ENCODE peak calls at places on chromosomes 7 and 10, in six cellular contexts. One of them, this sample, is unnamed.

GRCh38 chr10:133274751-133275682 is 1.7 kb downstream of the ADAM8 start:
- DNase-seq in HepG2: no peak
- DNase-seq in vagina: no peak
- DNase-seq in spleen: peak
- DNase-seq in transverse colon: peak
- DNase-seq in sigmoid colon: no peak
- DNase-seq in this sample: no peak

GRCh38 chr10:79562135-79562756 is 2.0 kb upstream of the SFTPA2 start:
- DNase-seq in transverse colon: peak
- DNase-seq in vagina: no peak
- DNase-seq in spleen: peak
- DNase-seq in HepG2: peak
- DNase-seq in sigmoid colon: no peak
- DNase-seq in this sample: no peak

GRCh38 chr7:37354661-37355131 is 94.0 kb downstream of the ELMO1 start:
- DNase-seq in sigmoid colon: peak
- DNase-seq in vagina: peak
- DNase-seq in transverse colon: peak
- DNase-seq in HepG2: no peak
- DNase-seq in spleen: peak
- DNase-seq in this sample: peak

GRCh38 chr7:1811850-1812692 is 142.0 kb downstream of the ELFN1 start:
- DNase-seq in vagina: no peak
- DNase-seq in spleen: peak
- DNase-seq in transverse colon: no peak
- DNase-seq in HepG2: peak
- DNase-seq in sigmoid colon: peak
- DNase-seq in this sample: no peak

GRCh38 chr10:77846718-77847311 is 79.7 kb downstream of the DLG5 start:
- DNase-seq in vagina: no peak
- DNase-seq in spleen: peak
- DNase-seq in HepG2: peak
- DNase-seq in transverse colon: peak
- DNase-seq in sigmoid colon: peak
- DNase-seq in this sample: peak

GRCh38 chr7:37031571-37032257 is 307.4 kb upstream of the AOAH start:
- DNase-seq in sigmoid colon: peak
- DNase-seq in spleen: no peak
- DNase-seq in vagina: peak
- DNase-seq in transverse colon: peak
- DNase-seq in HepG2: peak
- DNase-seq in this sample: peak

GRCh38 chr10:75497997-75498797 is 66.8 kb downstream of the LRMDA start:
- DNase-seq in sigmoid colon: peak
- DNase-seq in HepG2: no peak
- DNase-seq in vagina: no peak
- DNase-seq in spleen: no peak
- DNase-seq in transverse colon: no peak
- DNase-seq in this sample: no peak

GRCh38 chr7:158289761-158290523 is 297.7 kb downstream of the PTPRN2 start:
- DNase-seq in transverse colon: no peak
- DNase-seq in spleen: no peak
- DNase-seq in sigmoid colon: peak
- DNase-seq in vagina: peak
- DNase-seq in HepG2: no peak
- DNase-seq in this sample: no peak

GRCh38 chr10:33152146-33152545 is 182.3 kb downstream of the NRP1 start:
- DNase-seq in transverse colon: no peak
- DNase-seq in HepG2: no peak
- DNase-seq in spleen: no peak
- DNase-seq in vagina: no peak
- DNase-seq in sigmoid colon: no peak
- DNase-seq in this sample: no peak

GRCh38 chr7:144792050-144792449 is 43.8 kb downstream of the TPK1 start:
- DNase-seq in HepG2: no peak
- DNase-seq in sigmoid colon: no peak
- DNase-seq in spleen: no peak
- DNase-seq in vagina: no peak
- DNase-seq in transverse colon: no peak
- DNase-seq in this sample: no peak

GRCh38 chr10:130790339-130790738 is 521.2 kb downstream of the TCERG1L start:
- DNase-seq in vagina: no peak
- DNase-seq in transverse colon: no peak
- DNase-seq in sigmoid colon: no peak
- DNase-seq in spleen: no peak
- DNase-seq in HepG2: no peak
- DNase-seq in this sample: no peak

GRCh38 chr10:118911361-118911760 is 118.2 kb upstream of the NANOS1 start:
- DNase-seq in spleen: no peak
- DNase-seq in transverse colon: no peak
- DNase-seq in vagina: peak
- DNase-seq in sigmoid colon: no peak
- DNase-seq in HepG2: peak
- DNase-seq in this sample: no peak
- TF ChIP-seq POLR2AphosphoS5 in spleen: no peak
- TF ChIP-seq POLR2AphosphoS5 in transverse colon: no peak
- TF ChIP-seq POLR2AphosphoS5 in vagina: no peak
- TF ChIP-seq POLR2AphosphoS5 in sigmoid colon: no peak
- TF ChIP-seq POLR2AphosphoS5 in HepG2: no peak
- TF ChIP-seq POLR2AphosphoS5 in this sample: no peak

GRCh38 chr10:46020871-46021553 is 9.4 kb downstream of the NCOA4 start:
- DNase-seq in HepG2: peak
- DNase-seq in sigmoid colon: no peak
- DNase-seq in transverse colon: no peak
- DNase-seq in vagina: no peak
- DNase-seq in spleen: no peak
- DNase-seq in this sample: no peak

GRCh38 chr10:46026106-46026505 is 4.3 kb downstream of the NCOA4 start:
- DNase-seq in spleen: no peak
- DNase-seq in vagina: no peak
- DNase-seq in transverse colon: no peak
- DNase-seq in HepG2: no peak
- DNase-seq in sigmoid colon: no peak
- DNase-seq in this sample: no peak

GRCh38 chr10:46020344-46020656 is 10.1 kb downstream of the NCOA4 start:
- DNase-seq in HepG2: no peak
- DNase-seq in spleen: no peak
- DNase-seq in sigmoid colon: no peak
- DNase-seq in transverse colon: no peak
- DNase-seq in vagina: no peak
- DNase-seq in this sample: no peak

GRCh38 chr10:46024948-46025347 is 5.5 kb downstream of the NCOA4 start:
- DNase-seq in HepG2: no peak
- DNase-seq in transverse colon: no peak
- DNase-seq in spleen: no peak
- DNase-seq in vagina: no peak
- DNase-seq in sigmoid colon: no peak
- DNase-seq in this sample: no peak

DNA sequence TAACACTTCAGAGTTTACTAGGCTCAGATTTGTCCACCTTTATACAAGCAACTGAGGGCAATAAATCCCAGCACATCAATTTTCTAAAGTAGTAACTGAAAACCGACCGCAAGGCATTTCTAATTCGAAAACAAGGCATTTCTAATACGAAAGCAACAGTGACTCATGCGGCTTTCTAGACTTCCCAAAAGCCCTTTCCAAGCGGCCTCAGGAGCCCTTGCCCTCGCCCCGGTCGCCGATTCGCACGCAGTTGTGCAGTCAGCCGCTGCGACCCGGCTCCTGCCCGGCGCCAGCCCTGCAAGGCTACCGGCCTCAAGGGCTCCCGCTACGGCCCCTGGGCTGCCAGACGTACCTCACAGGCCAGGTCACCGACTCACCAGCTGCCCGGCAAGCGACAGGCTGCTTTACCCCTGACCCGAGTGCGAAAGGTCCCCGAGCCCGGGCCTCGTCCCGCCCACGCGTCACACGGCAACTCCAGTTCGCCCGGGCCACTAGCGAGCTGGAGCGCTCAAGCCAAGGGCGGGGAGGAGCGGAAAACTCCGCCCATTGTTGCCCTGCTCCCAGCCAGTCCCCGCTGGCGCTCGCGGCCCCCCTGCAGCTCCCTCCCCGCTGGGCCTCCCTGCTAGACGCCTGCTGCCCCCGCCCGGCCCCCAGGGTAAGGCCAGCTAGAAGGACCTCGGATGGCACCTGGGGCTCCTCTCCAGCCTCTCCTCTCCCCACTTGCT is 7.3 kb downstream of the NCOA4 start:
- DNase-seq in sigmoid colon: peak
- DNase-seq in vagina: no peak
- DNase-seq in transverse colon: peak
- DNase-seq in spleen: peak
- DNase-seq in HepG2: peak
- DNase-seq in this sample: peak
- TF ChIP-seq POLR2AphosphoS5 in sigmoid colon: peak
- TF ChIP-seq POLR2AphosphoS5 in vagina: peak
- TF ChIP-seq POLR2AphosphoS5 in transverse colon: peak
- TF ChIP-seq POLR2AphosphoS5 in spleen: peak
- TF ChIP-seq POLR2AphosphoS5 in HepG2: peak
- TF ChIP-seq POLR2AphosphoS5 in this sample: peak

DNA sequence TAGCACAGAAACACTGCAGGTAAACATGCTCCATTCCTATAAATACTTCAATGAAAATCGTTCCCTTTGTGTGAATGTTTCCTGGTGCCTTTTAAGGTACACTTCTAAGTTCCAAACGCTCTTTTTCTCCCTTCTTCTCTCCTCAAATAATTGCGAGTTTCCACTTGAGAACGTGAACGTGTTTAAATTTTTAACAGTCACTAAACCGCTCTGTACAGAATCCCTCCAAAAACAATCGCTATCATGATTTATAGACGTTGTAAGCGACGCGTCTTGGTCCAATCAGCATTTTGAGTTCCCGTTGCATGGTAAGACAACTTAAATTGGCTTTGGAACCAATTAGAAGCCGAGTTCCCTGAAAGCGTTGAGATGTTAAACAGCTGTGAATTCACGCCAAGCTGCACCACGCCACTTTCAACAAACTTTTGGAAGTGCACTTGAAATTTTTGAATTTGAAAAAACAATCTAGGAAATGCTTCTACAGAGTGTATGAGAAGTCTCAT is 12.6 kb upstream of the EBLN1 start:
- DNase-seq in spleen: no peak
- DNase-seq in HepG2: no peak
- DNase-seq in sigmoid colon: no peak
- DNase-seq in transverse colon: no peak
- DNase-seq in vagina: no peak
- DNase-seq in this sample: no peak
- TF ChIP-seq POLR2AphosphoS5 in spleen: no peak
- TF ChIP-seq POLR2AphosphoS5 in HepG2: no peak
- TF ChIP-seq POLR2AphosphoS5 in sigmoid colon: peak
- TF ChIP-seq POLR2AphosphoS5 in transverse colon: peak
- TF ChIP-seq POLR2AphosphoS5 in vagina: peak
- TF ChIP-seq POLR2AphosphoS5 in this sample: no peak

GRCh38 chr7:43873300-43873699 is 4.0 kb upstream of the MRPS24 start:
- DNase-seq in transverse colon: peak
- DNase-seq in vagina: no peak
- DNase-seq in HepG2: no peak
- DNase-seq in spleen: no peak
- DNase-seq in sigmoid colon: peak
- DNase-seq in this sample: peak
- TF ChIP-seq POLR2AphosphoS5 in transverse colon: no peak
- TF ChIP-seq POLR2AphosphoS5 in vagina: peak
- TF ChIP-seq POLR2AphosphoS5 in HepG2: no peak
- TF ChIP-seq POLR2AphosphoS5 in spleen: no peak
- TF ChIP-seq POLR2AphosphoS5 in sigmoid colon: peak
- TF ChIP-seq POLR2AphosphoS5 in this sample: no peak

GRCh38 chr7:115015619-115016018 is 93.7 kb downstream of the MDFIC start:
- DNase-seq in HepG2: no peak
- DNase-seq in vagina: no peak
- DNase-seq in spleen: no peak
- DNase-seq in transverse colon: peak
- DNase-seq in sigmoid colon: no peak
- DNase-seq in this sample: no peak
- TF ChIP-seq POLR2AphosphoS5 in HepG2: no peak
- TF ChIP-seq POLR2AphosphoS5 in vagina: no peak
- TF ChIP-seq POLR2AphosphoS5 in spleen: no peak
- TF ChIP-seq POLR2AphosphoS5 in transverse colon: no peak
- TF ChIP-seq POLR2AphosphoS5 in sigmoid colon: no peak
- TF ChIP-seq POLR2AphosphoS5 in this sample: no peak

This sample was measured in suprapubic skin.